ENCODE peak calls at places on chromosomes 16 and 17, in eight cellular contexts. V is H54; L is activated T-helper 1 cell treated with anti-CD3 and anti-CD28 coated beads, Interleukin-2, amount 50 U/mL, for 16 hours; R is lower leg skin; Z is activated CD8-positive, alpha-beta memory T cell treated with anti-CD3 and anti-CD28 coated beads for 1 hour; E is cerebellum; I is stimulated activated CD8-positive, alpha-beta memory T cell treated with anti-CD3 and anti-CD28 coated beads, Interleukin-7, amount 100 ng/mL, for 1 hour; H is mesothelial cell of epicardium. G is an unnamed sample.

GRCh38 chr16:73210686-73211085 is 162.8 kb upstream of the ZFHX3 start:
- DNase-seq in V (no peak), L (no peak), R (no peak), Z (no peak), E (no peak), I (no peak), H (no peak), G (no peak)

GRCh38 chr16:1317479-1318267 is 8.2 kb downstream of the UBE2I start:
- DNase-seq in V (no peak), L (no peak), R (no peak), Z (no peak), E (no peak), I (no peak), H (no peak), G (no peak)

GRCh38 chr16:1077877-1078578 is 5.5 kb downstream of the SSTR5 start:
- DNase-seq in V (no peak), L (no peak), R (no peak), Z (no peak), E (no peak), I (no peak), H (no peak), G (no peak)

GRCh38 chr17:6165806-6166205 is 95.6 kb downstream of the WSCD1 start:
- DNase-seq in V (no peak), L (no peak), R (peak), Z (no peak), E (no peak), I (no peak), H (no peak), G (no peak)

GRCh38 chr17:28252436-28252835 is 66.6 kb upstream of the TMEM97 start:
- DNase-seq in V (peak), L (no peak), R (no peak), Z (no peak), E (no peak), I (no peak), H (no peak), G (no peak)

GRCh38 chr16:79980650-79981521 is 380.3 kb upstream of the MAF start:
- DNase-seq in V (no peak), L (no peak), R (no peak), Z (no peak), E (no peak), I (no peak), H (no peak), G (peak)

GRCh38 chr16:46859719-46860152 is 24.4 kb upstream of the GPT2 start:
- DNase-seq in V (peak), L (no peak), R (no peak), Z (no peak), E (no peak), I (no peak), H (no peak), G (peak)

GRCh38 chr16:13270602-13271001 is 369.2 kb downstream of the SHISA9 start:
- DNase-seq in V (no peak), L (no peak), R (no peak), Z (no peak), E (no peak), I (no peak), H (no peak), G (no peak)

GRCh38 chr17:30369995-30370394 is 8.7 kb upstream of the CPD start:
- DNase-seq in V (no peak), L (no peak), R (no peak), Z (no peak), E (no peak), I (no peak), H (no peak), G (no peak)

GRCh38 chr17:39547713-39548478 is 59.8 kb downstream of the NEUROD2 start:
- DNase-seq in V (peak), L (peak), R (peak), Z (peak), E (peak), I (peak), H (peak), G (peak)

GRCh38 chr16:80197790-80198201 is 343.0 kb upstream of the DYNLRB2 start:
- DNase-seq in V (peak), L (no peak), R (no peak), Z (no peak), E (no peak), I (no peak), H (no peak), G (peak)

GRCh38 chr17:60109161-60109560 is 30.4 kb upstream of the HEATR6 start:
- DNase-seq in V (no peak), L (no peak), R (no peak), Z (no peak), E (no peak), I (no peak), H (no peak), G (no peak)

GRCh38 chr17:79618383-79619067 is 7.7 kb upstream of the RBFOX3 start:
- DNase-seq in V (no peak), L (no peak), R (peak), Z (no peak), E (no peak), I (no peak), H (peak), G (no peak)

GRCh38 chr17:81923302-81924260 is 4.0 kb downstream of the MAFG start:
- DNase-seq in V (peak), L (no peak), R (no peak), Z (no peak), E (no peak), I (no peak), H (peak), G (no peak)

GRCh38 chr17:16974569-16975265 is 2.8 kb upstream of the TNFRSF13B start:
- DNase-seq in V (no peak), L (no peak), R (peak), Z (no peak), E (no peak), I (no peak), H (no peak), G (no peak)

GRCh38 chr16:31354394-31355291 is at the start of gene ITGAX:
- DNase-seq in V (peak), L (no peak), R (peak), Z (no peak), E (no peak), I (peak), H (no peak), G (peak)

GRCh38 chr16:71327720-71328119 is 30.8 kb upstream of the CALB2 start:
- DNase-seq in V (no peak), L (no peak), R (no peak), Z (no peak), E (no peak), I (no peak), H (no peak), G (no peak)

GRCh38 chr17:68431661-68432071 is 25.6 kb downstream of the WIPI1 start:
- DNase-seq in V (peak), L (no peak), R (peak), Z (no peak), E (peak), I (peak), H (no peak), G (peak)

GRCh38 chr16:11066231-11066870 is 122.0 kb downstream of the CLEC16A start:
- DNase-seq in V (no peak), L (no peak), R (no peak), Z (no peak), E (no peak), I (no peak), H (no peak), G (no peak)

GRCh38 chr16:8644513-8645140 is 23.1 kb downstream of the METTL22 start:
- DNase-seq in V (no peak), L (no peak), R (no peak), Z (no peak), E (no peak), I (no peak), H (no peak), G (no peak)

GRCh38 chr17:21292867-21293845 is 8.6 kb downstream of the MAP2K3 start:
- DNase-seq in V (no peak), L (no peak), R (no peak), Z (no peak), E (no peak), I (no peak), H (no peak), G (no peak)

GRCh38 chr16:77271532-77272426 is 72.6 kb downstream of the SYCE1L start:
- DNase-seq in V (no peak), L (no peak), R (no peak), Z (no peak), E (peak), I (no peak), H (no peak), G (no peak)

GRCh38 chr17:45319239-45319703 is 2.5 kb upstream of the MAP3K14 start:
- DNase-seq in V (peak), L (no peak), R (no peak), Z (no peak), E (no peak), I (no peak), H (no peak), G (no peak)